ENCODE peak calls at places on chromosome 11, in nine cellular contexts. E is fibroblast of lung, A is mesendoderm, Q is GM23248, U is HCT116, R is neural progenitor cell, F is GM23338, L is Karpas-422, S is OCI-LY7. V is an unnamed sample. For H3K36me3 and H3K79me2, the result is how much of the 10 kb centered on the place peaks cover.

GRCh38 chr11:18332302-18332701 is 9.9 kb downstream of the GTF2H1 start:
- DNase-seq in U (no peak), F (peak), E (no peak), S (no peak), Q (no peak), A (peak), L (no peak), R (no peak), V (no peak)

GRCh38 chr11:105579111-105579510 is 30.8 kb upstream of the GRIA4 start:
- DNase-seq in L (no peak), S (no peak), F (no peak), A (no peak), U (no peak), Q (no peak), E (no peak), R (no peak), V (peak)

GRCh38 chr11:96520939-96521338 is 131.1 kb downstream of the JRKL start:
- DNase-seq in R (no peak), L (no peak), Q (no peak), S (no peak), E (no peak), A (no peak), U (no peak), F (no peak), V (no peak)

GRCh38 chr11:128052912-128053641 is 534.3 kb downstream of the ETS1 start:
- DNase-seq in L (no peak), E (peak), S (no peak), Q (peak), U (no peak), A (no peak), F (no peak), R (no peak), V (peak)

GRCh38 chr11:64742940-64743590 is 877 bp downstream of the RASGRP2 start:
- DNase-seq in E (no peak), L (peak), A (peak), U (no peak), Q (peak), R (peak), F (peak), S (peak), V (peak)

GRCh38 chr11:62664405-62665074 is 470 bp downstream of the C11orf98 start:
- DNase-seq in U (no peak), R (no peak), A (peak), S (peak), L (peak), E (no peak), F (peak), Q (peak), V (peak)

GRCh38 chr11:111934301-111934700 is 2.8 kb upstream of the DIXDC1 start:
- DNase-seq in R (no peak), Q (no peak), L (no peak), F (no peak), E (no peak), S (no peak), A (no peak), U (no peak), V (no peak)

GRCh38 chr11:14341968-14342367 is 17.0 kb downstream of the RRAS2 start:
- DNase-seq in S (no peak), F (no peak), Q (no peak), U (no peak), L (no peak), R (no peak), E (no peak), A (peak), V (no peak)

GRCh38 chr11:111796696-111797095 is 30.5 kb upstream of the PPP2R1B start:
- DNase-seq in E (peak), A (no peak), F (no peak), S (no peak), U (no peak), R (no peak), L (no peak), Q (no peak), V (no peak)

GRCh38 chr11:33585564-33585963 is 115.1 kb downstream of the C11orf91 start:
- DNase-seq in A (no peak), E (peak), R (no peak), L (no peak), U (no peak), S (no peak), F (no peak), Q (no peak), V (no peak)

GRCh38 chr11:101264303-101264702 is 134.7 kb upstream of the PGR start:
- DNase-seq in R (peak), Q (no peak), S (no peak), A (no peak), E (no peak), U (no peak), L (no peak), F (no peak), V (no peak)

GRCh38 chr11:126284829-126285228 is 1.9 kb downstream of the TIRAP start:
- DNase-seq in U (no peak), A (no peak), F (no peak), R (no peak), L (peak), E (peak), S (peak), Q (peak), V (peak)

GRCh38 chr11:71336176-71336995 is 84.0 kb upstream of the SHANK2 start:
- DNase-seq in R (no peak), U (no peak), E (no peak), L (no peak), Q (no peak), S (no peak), F (no peak), A (no peak), V (no peak)

GRCh38 chr11:8806974-8807373 is 104.0 kb upstream of the AKIP1 start:
- DNase-seq in L (no peak), F (no peak), E (no peak), R (no peak), U (no peak), A (no peak), S (no peak), Q (no peak), V (no peak)

GRCh38 chr11:133520707-133521106 is 11.6 kb downstream of the OPCML start:
- DNase-seq in A (no peak), L (no peak), R (no peak), U (no peak), Q (no peak), S (no peak), E (no peak), F (no peak), V (no peak)

GRCh38 chr11:7486731-7487130 is 1.4 kb downstream of the OLFML1 start:
- DNase-seq in R (no peak), F (no peak), S (no peak), A (no peak), Q (peak), L (no peak), E (peak), U (no peak), V (no peak)

DNA sequence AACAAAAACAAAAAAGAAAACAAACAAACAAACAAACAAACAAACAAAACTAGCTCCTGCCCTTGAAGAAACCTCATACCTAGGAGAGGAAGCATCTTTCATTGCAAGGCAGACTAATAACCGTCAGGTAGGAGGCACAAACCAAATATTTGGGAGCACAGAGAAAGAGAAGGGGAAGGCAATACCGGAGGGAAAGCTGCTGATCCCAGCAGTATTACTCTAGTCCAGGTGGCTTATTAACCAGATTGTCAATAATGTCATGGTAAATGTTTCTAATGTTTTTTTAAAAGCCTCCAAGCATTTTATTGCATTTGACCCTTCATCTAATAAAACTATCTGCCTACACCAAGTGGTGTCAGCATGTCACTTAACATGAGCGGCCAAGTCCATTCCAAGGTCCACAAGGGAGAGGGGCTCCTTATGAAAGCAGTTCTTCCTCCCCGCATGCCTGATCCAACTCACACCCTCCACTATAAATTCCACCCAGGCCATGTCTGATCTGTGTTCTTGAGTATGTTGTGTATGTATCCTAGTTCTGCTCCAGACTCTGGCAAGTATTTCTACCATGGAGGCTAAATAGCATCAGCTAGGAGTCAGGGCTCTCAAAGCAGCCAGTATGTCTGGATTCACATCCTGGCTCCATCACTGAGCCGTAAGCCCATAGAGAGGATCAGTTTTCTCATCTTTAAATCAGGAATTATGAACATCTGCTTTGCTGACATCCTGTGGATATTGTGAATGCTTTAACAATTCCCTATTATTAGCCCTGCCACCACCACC is 208.1 kb upstream of the TENM4 start:
- DNase-seq in Q (no peak), U (no peak), A (no peak), L (no peak), R (no peak), S (no peak), E (no peak), F (no peak), V (no peak)
- H3K36me3 ChIP-seq in Q (under half), U (under half), A (under half), L (under half), R (under half), S (under half), E (under half), F (under half), V (under half)

DNA sequence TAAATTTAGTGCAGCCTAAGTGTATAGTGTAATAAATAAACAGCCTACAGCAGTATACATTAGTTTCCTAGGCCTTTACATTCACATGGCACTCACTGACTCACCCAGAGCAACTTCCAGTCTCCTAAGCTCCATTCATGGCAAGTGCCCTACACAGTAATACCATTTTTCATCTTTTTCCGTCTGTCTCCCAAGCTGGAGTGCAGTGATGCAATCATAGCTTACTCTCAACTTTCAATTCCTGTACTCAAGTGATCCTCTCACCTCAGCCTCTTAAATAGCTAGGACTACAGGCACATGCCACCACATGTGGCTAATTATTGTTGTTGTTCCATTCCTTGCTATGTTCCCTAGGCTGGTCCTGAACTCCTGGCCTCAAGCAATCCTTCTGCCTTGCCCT is 54.4 kb downstream of the FCHSD2 start:
- DNase-seq in S (no peak), R (no peak), U (no peak), F (no peak), E (peak), L (no peak), Q (no peak), A (no peak), V (no peak)
- H3K79me2 ChIP-seq in S (half or more), R (under half), U (under half), F (under half), E (under half), L (half or more), Q (half or more), A (under half), V (under half)

GRCh38 chr11:119092880-119093665 is 8.4 kb downstream of the HMBS start:
- DNase-seq in L (peak), Q (peak), U (no peak), E (peak), S (no peak), F (no peak), R (no peak), A (no peak), V (peak)

GRCh38 chr11:119087747-119088241 is 3.1 kb downstream of the HMBS start:
- DNase-seq in Q (no peak), E (no peak), A (no peak), L (no peak), U (no peak), S (no peak), F (no peak), R (no peak), V (peak)

GRCh38 chr11:119091083-119091650 is 6.5 kb downstream of the HMBS start:
- DNase-seq in F (no peak), L (no peak), U (no peak), A (no peak), E (peak), Q (peak), R (no peak), S (no peak), V (no peak)

GRCh38 chr11:119091966-119092879 is 7.5 kb downstream of the HMBS start:
- DNase-seq in Q (peak), E (no peak), L (no peak), U (no peak), S (peak), R (no peak), F (no peak), A (no peak), V (no peak)

DNA sequence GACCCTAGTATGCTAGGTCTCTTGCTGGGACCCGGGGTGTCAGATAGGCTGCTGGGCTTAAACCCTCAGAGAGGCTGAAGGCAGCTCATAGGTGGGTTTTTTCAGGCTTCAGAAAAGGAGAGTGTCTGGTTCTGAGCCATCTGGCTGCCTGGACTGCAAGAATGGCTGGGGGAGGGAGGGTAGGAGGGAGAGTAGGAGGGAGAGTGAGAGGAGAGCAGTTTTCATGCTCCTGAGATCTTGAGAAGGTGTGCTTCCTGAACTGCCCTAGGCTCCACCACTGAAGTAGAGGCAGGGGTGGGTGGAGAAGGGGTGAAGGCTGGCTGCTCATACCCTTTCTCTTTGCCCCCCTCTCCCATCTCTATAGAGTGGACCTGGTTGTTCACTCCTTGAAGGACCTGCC is 4.6 kb downstream of the HMBS start:
- DNase-seq in S (no peak), L (no peak), A (no peak), R (no peak), U (no peak), E (no peak), Q (no peak), F (no peak), V (no peak)
- H3K4me2 ChIP-seq in S (no peak), L (no peak), A (no peak), R (no peak), U (no peak), E (no peak), Q (no peak), F (no peak), V (no peak)

GRCh38 chr11:2947744-2948143 is 18.5 kb upstream of the PHLDA2 start:
- DNase-seq in R (no peak), U (no peak), A (no peak), E (no peak), L (no peak), F (no peak), Q (no peak), S (no peak), V (no peak)

GRCh38 chr11:2944530-2944929 is 15.3 kb upstream of the PHLDA2 start:
- DNase-seq in Q (no peak), E (no peak), U (no peak), L (no peak), R (no peak), S (no peak), A (no peak), F (peak), V (no peak)

GRCh38 chr11:2943711-2944118 is 14.5 kb upstream of the PHLDA2 start:
- DNase-seq in U (no peak), A (no peak), E (no peak), R (no peak), Q (peak), L (no peak), S (no peak), F (no peak), V (no peak)

GRCh38 chr11:2944953-2945756 is 15.9 kb upstream of the PHLDA2 start:
- DNase-seq in F (peak), A (peak), S (no peak), Q (peak), L (no peak), U (no peak), R (peak), E (peak), V (no peak)

DNA sequence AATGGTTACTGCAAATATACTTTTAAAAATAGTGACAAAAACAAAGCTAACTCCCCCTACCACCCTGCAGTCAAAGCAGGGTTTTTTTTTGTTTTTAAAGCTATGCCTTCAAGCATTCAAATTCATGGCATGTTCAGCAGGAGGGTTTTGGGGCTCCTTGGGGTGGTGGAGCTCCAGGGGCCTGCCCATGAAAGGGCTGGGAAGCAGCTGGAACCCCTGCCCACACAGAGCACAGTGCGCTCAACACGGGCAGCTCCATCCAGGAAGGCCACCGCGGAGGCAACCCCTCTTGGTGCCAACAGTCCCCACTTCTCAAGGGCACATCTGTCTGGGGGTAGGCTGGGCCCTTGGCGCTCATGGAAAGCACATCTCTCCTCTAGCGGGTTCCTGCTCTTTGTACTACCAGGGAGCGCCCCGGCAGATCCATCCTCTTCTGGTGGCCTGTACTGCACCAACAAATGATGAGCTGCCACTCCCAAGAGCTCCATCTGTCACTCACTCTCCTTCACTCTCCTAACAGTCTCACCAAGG is 16.6 kb upstream of the PHLDA2 start:
- DNase-seq in Q (no peak), F (peak), A (no peak), L (no peak), U (no peak), E (no peak), S (no peak), R (no peak), V (no peak)
- H3K36me3 ChIP-seq in Q (under half), F (under half), A (under half), L (half or more), U (under half), E (under half), S (half or more), R (under half), V (under half)

DNA sequence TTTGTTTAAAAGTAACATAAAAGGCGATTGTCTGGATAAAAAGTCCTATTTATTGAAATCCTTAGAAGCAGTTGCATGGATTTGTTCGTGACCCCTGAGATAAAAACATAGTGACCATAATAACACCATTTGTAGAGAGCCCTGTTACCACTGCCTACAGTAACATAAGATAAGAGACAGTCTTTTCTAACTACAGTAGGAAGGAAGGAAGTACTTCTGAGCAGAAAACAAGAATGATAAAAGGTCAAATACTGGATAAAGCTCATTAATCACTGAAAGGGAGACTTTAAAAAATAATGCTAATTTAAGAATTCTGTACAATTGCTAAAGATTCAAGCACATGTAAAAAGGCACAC is 47.1 kb upstream of the SOX6 start:
- DNase-seq in U (no peak), F (no peak), A (peak), R (no peak), L (no peak), Q (no peak), S (no peak), E (no peak), V (no peak)
- H3K79me2 ChIP-seq in U (under half), F (under half), A (under half), R (under half), L (under half), Q (under half), S (under half), E (under half), V (under half)

GRCh38 chr11:76770642-76771445 is 12.3 kb upstream of the TSKU start:
- DNase-seq in L (no peak), A (peak), R (peak), F (no peak), U (no peak), E (peak), S (no peak), Q (peak), V (peak)
- H3K4me2 ChIP-seq in L (no peak), A (no peak), R (peak), F (no peak), U (peak), E (peak), S (no peak), Q (peak), V (peak)

V was measured in PC-3.